ENCODE peak calls at places on chromosome 2, in six cellular contexts. D is K562, B is HepG2, H is GM12878, C is A549, W is endothelial cell of umbilical vein. I is an unnamed sample.

GRCh38 chr2:215435261-215435808 is 533 bp downstream of the FN1 start:
- DNase-seq in H (no peak), B (no peak), D (peak; percentile 13), C (peak; percentile 30), W (peak; percentile 45), I (peak; percentile 43)

GRCh38 chr2:238720232-238720672 is 127.6 kb upstream of the TWIST2 start:
- DNase-seq in B (peak; percentile 58), D (peak; percentile 52), H (no peak), C (peak; percentile 52), W (peak; percentile 29), I (peak; percentile 74)

GRCh38 chr2:241066893-241067341 is 35.2 kb downstream of the MTERF4 start:
- DNase-seq in H (no peak), W (no peak), D (peak; percentile 25), B (no peak), C (no peak), I (peak; percentile 44)

GRCh38 chr2:134371041-134371440 is 117.2 kb downstream of the MGAT5 start:
- DNase-seq in W (no peak), H (no peak), C (no peak), B (no peak), D (no peak), I (no peak)

GRCh38 chr2:107069890-107070289 is 183.9 kb upstream of the ST6GAL2 start:
- DNase-seq in C (no peak), B (no peak), W (no peak), D (no peak), H (no peak), I (no peak)

GRCh38 chr2:234032301-234032856 is 18.1 kb upstream of the SPP2 start:
- DNase-seq in C (no peak), W (peak; percentile 57), B (no peak), D (no peak), H (no peak), I (no peak)

GRCh38 chr2:23363831-23364230 is 21.1 kb upstream of the KLHL29 start:
- DNase-seq in H (no peak), B (no peak), W (no peak), D (no peak), C (no peak), I (no peak)

GRCh38 chr2:154350911-154351310 is 347.6 kb upstream of the KCNJ3 start:
- DNase-seq in D (no peak), H (no peak), B (no peak), C (no peak), W (no peak), I (peak; percentile 1)

GRCh38 chr2:28568533-28568932 is 72.7 kb downstream of the PLB1 start:
- DNase-seq in D (no peak), H (no peak), W (no peak), C (no peak), B (no peak), I (no peak)

GRCh38 chr2:72278046-72278445 is 130.4 kb upstream of the CYP26B1 start:
- DNase-seq in W (peak; percentile 35), C (no peak), B (no peak), D (no peak), H (no peak), I (no peak)

GRCh38 chr2:156883828-156884615 is 373.5 kb upstream of the GALNT5 start:
- DNase-seq in C (peak; percentile 3), B (no peak), H (no peak), W (no peak), D (no peak), I (peak; percentile 19)

GRCh38 chr2:188788621-188789020 is 185.6 kb upstream of the COL3A1 start:
- DNase-seq in D (no peak), C (no peak), B (no peak), W (peak; percentile 91), H (no peak), I (peak; percentile 35)

GRCh38 chr2:240796543-240797499 is 23.2 kb downstream of the KIF1A start:
- DNase-seq in B (no peak), D (no peak), H (no peak), C (no peak), W (no peak), I (no peak)

GRCh38 chr2:43851026-43851980 is 12.5 kb downstream of the ABCG8 start:
- DNase-seq in H (no peak), D (peak; percentile 4), B (no peak), W (no peak), C (no peak), I (no peak)

GRCh38 chr2:179712825-179713224 is 148.6 kb downstream of the ZNF385B start:
- DNase-seq in D (no peak), W (no peak), C (no peak), H (no peak), B (no peak), I (no peak)

GRCh38 chr2:44135771-44136170 is 32.9 kb upstream of the PPM1B start:
- DNase-seq in B (no peak), H (no peak), D (no peak), W (no peak), C (no peak), I (no peak)

GRCh38 chr2:209471037-209471436 is 47.2 kb downstream of the MAP2 start:
- DNase-seq in B (no peak), D (no peak), C (no peak), H (no peak), W (peak; percentile 17), I (peak; percentile 48)

GRCh38 chr2:204749319-204749718 is 204.0 kb downstream of the PARD3B start:
- DNase-seq in W (no peak), H (no peak), B (no peak), D (no peak), C (no peak), I (no peak)

GRCh38 chr2:63642941-63643340 is 54.2 kb downstream of the MDH1 start:
- DNase-seq in B (no peak), H (no peak), W (no peak), D (no peak), C (no peak), I (no peak)

GRCh38 chr2:165198181-165198580 is 5.7 kb downstream of the SCN3A start:
- DNase-seq in C (no peak), H (no peak), B (no peak), W (no peak), D (no peak), I (no peak)

GRCh38 chr2:108634591-108635160 is 84.6 kb upstream of the RANBP2 start:
- DNase-seq in B (no peak), H (no peak), C (no peak), D (no peak), W (no peak), I (no peak)
- TF ChIP-seq MYC in B (no peak), H (no peak), C (no peak), D (no peak), W (no peak), I (no peak)

DNA sequence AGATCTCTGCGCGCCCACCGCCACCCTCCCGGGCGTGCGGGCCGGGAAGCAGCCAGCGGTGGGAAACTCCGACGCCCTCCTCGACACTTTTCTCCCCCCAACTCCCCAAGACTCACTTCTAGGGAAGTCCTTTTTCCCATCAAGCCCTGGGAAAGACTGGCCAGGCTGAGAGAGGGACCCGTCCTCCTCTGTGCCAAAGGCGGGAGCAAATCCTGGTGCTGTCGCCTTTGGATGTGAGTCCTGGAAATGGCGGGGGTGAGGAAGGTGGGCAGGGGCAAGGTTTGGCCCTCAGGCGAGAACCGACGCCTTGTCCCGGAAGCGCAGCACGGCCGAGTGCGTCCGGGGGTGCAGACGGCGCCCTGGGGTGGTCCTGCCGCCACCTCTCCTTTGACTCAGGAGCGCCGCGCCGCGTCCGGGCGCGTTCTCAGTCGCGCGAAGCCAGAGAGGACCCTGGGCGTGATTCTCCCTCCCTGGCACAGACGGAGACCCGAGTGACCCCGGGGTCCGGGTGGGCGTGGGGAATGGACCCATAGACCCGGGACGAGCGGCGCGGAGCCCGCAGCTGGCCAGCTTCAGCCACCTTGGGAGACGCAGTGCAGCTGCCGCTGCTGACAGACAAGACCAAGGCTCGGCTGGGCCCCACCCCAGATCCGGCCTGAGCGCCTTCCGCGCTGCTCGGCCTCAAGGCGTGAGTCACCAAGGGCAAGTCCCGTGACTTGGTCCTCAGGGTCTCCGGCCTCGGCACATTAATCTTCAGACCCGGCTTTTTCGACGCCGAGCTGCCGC is 3.5 kb upstream of the LBX2 start:
- DNase-seq in C (peak; percentile 79), H (no peak), D (peak; percentile 77), B (peak; percentile 63), W (peak; percentile 86), I (peak; percentile 85)
- TF ChIP-seq POLR2A in C (peak; percentile 29), H (peak; percentile 83), D (peak; percentile 84), B (no peak), W (peak; percentile 96), I (no peak)

GRCh38 chr2:175152242-175152641 is 15.8 kb downstream of the ATF2 start:
- DNase-seq in H (no peak), D (no peak), B (no peak), C (no peak), W (no peak), I (no peak)
- TF ChIP-seq MAX in H (no peak), D (no peak), B (no peak), C (no peak), W (no peak), I (no peak)

DNA sequence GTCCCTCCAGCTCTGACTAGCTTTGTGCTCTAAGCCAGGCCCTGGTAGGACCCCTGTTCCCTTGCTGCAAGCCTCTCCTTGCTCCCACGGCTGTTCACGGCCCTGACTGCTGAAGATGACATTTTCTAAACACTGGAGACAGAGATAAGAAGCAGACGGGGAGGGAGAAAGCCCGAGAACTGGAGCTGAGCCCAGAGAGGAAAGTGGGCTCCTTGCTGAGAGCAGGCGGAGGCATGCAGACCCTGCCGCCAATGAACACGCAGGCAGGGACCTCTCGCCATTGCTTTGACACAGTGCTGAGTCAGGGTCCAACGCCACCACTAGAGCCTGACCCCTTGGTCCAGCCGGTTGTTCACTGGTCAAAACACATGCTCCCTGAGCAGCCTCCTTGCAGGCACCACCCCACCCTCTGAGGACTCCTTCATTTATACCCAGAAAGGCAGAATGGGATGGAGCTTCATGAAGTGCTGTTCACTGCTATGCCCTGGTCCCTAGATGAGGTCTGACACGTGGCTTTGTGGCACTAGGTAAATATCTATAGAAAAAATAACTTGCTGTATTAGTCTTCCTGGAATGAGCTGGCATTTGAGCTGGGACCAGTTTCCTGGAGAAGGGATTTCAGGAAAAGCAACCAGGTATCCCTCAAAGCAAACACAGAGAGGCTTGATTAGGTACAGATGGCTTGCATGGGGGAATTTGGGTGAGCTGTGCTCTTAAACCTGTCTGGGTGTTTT is 65.7 kb downstream of the MCFD2 start:
- DNase-seq in W (peak; percentile 82), D (peak; percentile 80), H (no peak), C (no peak), B (no peak), I (no peak)
- TF ChIP-seq MYC in W (no peak), D (no peak), H (no peak), C (peak; percentile 35), B (no peak), I (no peak)

I was measured in NB4.